ENCODE peak calls at places on chromosome 15, in five cellular contexts. W is cardiac muscle cell; J is heart left ventricle; U is CD8-positive, alpha-beta T cell; E is mesenchymal stem cell. V is an unnamed sample.

GRCh38 chr15:81301385-81301784 is 22.6 kb downstream of the STARD5 start:
- DNase-seq in E (no peak), J (no peak), U (no peak), W (no peak), V (no peak)

GRCh38 chr15:60392601-60392985 is 5.2 kb downstream of the ANXA2 start:
- DNase-seq in U (no peak), W (no peak), J (no peak), E (peak; percentile 91), V (no peak)

GRCh38 chr15:42102646-42103235 is 8.4 kb upstream of the PLA2G4D start:
- DNase-seq in E (peak; percentile 25), W (no peak), U (no peak), J (no peak), V (no peak)

GRCh38 chr15:59410448-59410896 is 27.5 kb upstream of the FAM81A start:
- DNase-seq in U (no peak), W (no peak), J (no peak), E (no peak), V (no peak)

GRCh38 chr15:67176195-67176971 is 78.1 kb downstream of the AAGAB start:
- DNase-seq in J (no peak), W (peak; percentile 91), E (peak; percentile 26), U (no peak), V (no peak)

GRCh38 chr15:90959028-90959595 is 4.4 kb downstream of the RCCD1 start:
- DNase-seq in U (no peak), E (no peak), J (no peak), W (no peak), V (no peak)

GRCh38 chr15:70299931-70300858 is 202.5 kb upstream of the TLE3 start:
- DNase-seq in E (no peak), U (peak; percentile 55), J (no peak), W (no peak), V (no peak)

GRCh38 chr15:85890620-85890980 is 95.9 kb upstream of the KLHL25 start:
- DNase-seq in E (no peak), J (no peak), U (no peak), W (no peak), V (no peak)

GRCh38 chr15:65638681-65639089 is 16.9 kb downstream of the SLC24A1 start:
- DNase-seq in U (no peak), E (peak; percentile 85), J (no peak), W (peak; percentile 81), V (peak; percentile 45)

GRCh38 chr15:84824260-84824690 is 7.1 kb downstream of the ALPK3 start:
- DNase-seq in U (no peak), W (no peak), J (peak; percentile 70), E (no peak), V (no peak)
- H3K4me1 ChIP-seq in U (no peaks in the 10 kb centered on the region), W (peaks cover 25% of the 10 kb centered on the region), J (peaks cover 100% of the 10 kb centered on the region), E (peaks cover 5% of the 10 kb centered on the region), V (peaks cover 3% of the 10 kb centered on the region)

GRCh38 chr15:46365612-46366011 is 730.8 kb downstream of the SQOR start:
- DNase-seq in U (no peak), W (no peak), E (peak; percentile 53), J (no peak), V (no peak)

GRCh38 chr15:46366360-46367007 is 731.7 kb downstream of the SQOR start:
- DNase-seq in J (no peak), U (no peak), E (no peak), W (no peak), V (no peak)
- H3K9me3 ChIP-seq in J (no peaks in the 10 kb centered on the region), U (no peaks in the 10 kb centered on the region), E (peaks cover 11% of the 10 kb centered on the region), W (no peaks in the 10 kb centered on the region), V (no peaks in the 10 kb centered on the region)

GRCh38 chr15:87686308-87686707 is 570.2 kb downstream of the NTRK3 start:
- DNase-seq in W (no peak), U (no peak), E (no peak), J (no peak), V (no peak)

GRCh38 chr15:87680200-87680599 is 576.3 kb downstream of the NTRK3 start:
- DNase-seq in U (no peak), E (no peak), J (no peak), W (no peak), V (no peak)

GRCh38 chr15:87682527-87682926 is 574.0 kb downstream of the NTRK3 start:
- DNase-seq in E (no peak), W (no peak), U (no peak), J (no peak), V (no peak)

DNA sequence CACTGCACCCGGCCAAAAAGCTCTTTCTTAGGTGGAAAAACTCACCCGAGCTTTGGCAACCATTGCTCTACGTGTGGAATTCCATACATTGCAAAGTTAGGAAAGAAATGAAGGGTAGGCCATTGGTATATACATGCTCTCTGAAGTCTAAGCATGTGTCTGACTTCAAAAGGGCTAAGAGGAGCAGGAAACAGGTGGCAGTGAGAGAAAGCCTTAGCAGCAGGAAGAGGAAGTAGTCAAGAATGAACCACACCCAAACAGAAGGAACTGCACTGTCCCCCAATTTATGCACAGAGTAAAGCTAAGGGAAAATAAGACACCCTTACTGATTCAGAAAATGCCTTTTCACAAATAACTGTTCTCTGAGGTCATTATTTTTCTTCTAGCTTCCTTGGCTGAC is 575.5 kb downstream of the NTRK3 start:
- DNase-seq in J (no peak), W (no peak), E (no peak), U (no peak), V (no peak)
- H3K4me1 ChIP-seq in J (peaks cover 8% of the 10 kb centered on the region), W (no peaks in the 10 kb centered on the region), E (no peaks in the 10 kb centered on the region), U (peaks cover 27% of the 10 kb centered on the region), V (peaks cover 3% of the 10 kb centered on the region)

GRCh38 chr15:78208341-78208844 is 26.0 kb downstream of the ACSBG1 start:
- DNase-seq in J (peak; percentile 7), E (no peak), W (no peak), U (no peak), V (no peak)
- H3K9me3 ChIP-seq in J (no peaks in the 10 kb centered on the region), E (no peaks in the 10 kb centered on the region), W (no peaks in the 10 kb centered on the region), U (no peaks in the 10 kb centered on the region), V (no peaks in the 10 kb centered on the region)

GRCh38 chr15:38217181-38217580 is 35.5 kb upstream of the SPRED1 start:
- DNase-seq in E (peak; percentile 87), J (no peak), W (no peak), U (no peak), V (no peak)
- H3K4me1 ChIP-seq in E (peaks cover 8% of the 10 kb centered on the region), J (peaks cover 29% of the 10 kb centered on the region), W (peaks cover 25% of the 10 kb centered on the region), U (no peaks in the 10 kb centered on the region), V (peaks cover 4% of the 10 kb centered on the region)